ENCODE peak calls at places on chromosomes 13 and 19, in six cellular contexts. J, Z, A, N, E and B are unnamed samples.

GRCh38 chr19:8340341-8341096 is 2.5 kb downstream of the KANK3 start:
- DNase-seq in J (no peak), Z (no peak), A (peak; percentile 65), N (no peak), E (peak; percentile 37), B (peak; percentile 95)

GRCh38 chr19:7873304-7874079 is 698 bp downstream of the PRR36 start:
- DNase-seq in J (no peak), A (no peak), E (no peak), N (no peak), Z (no peak), B (no peak)

GRCh38 chr13:71871180-71871754 is 4.3 kb upstream of the DACH1 start:
- DNase-seq in N (no peak), Z (no peak), J (no peak), A (no peak), E (no peak), B (no peak)

GRCh38 chr19:952680-953500 is 27.1 kb downstream of the ARID3A start:
- DNase-seq in E (no peak), A (no peak), J (no peak), N (peak; percentile 95), Z (no peak), B (no peak)

GRCh38 chr19:38148337-38148736 is 75.7 kb downstream of the DPF1 start:
- DNase-seq in Z (peak; percentile 76), N (no peak), A (no peak), E (no peak), J (no peak), B (no peak)

GRCh38 chr13:66546534-66547379 is 683.4 kb downstream of the PCDH9 start:
- DNase-seq in J (no peak), A (no peak), E (no peak), N (no peak), Z (no peak), B (no peak)

GRCh38 chr19:33219261-33219812 is 6.3 kb downstream of the SLC7A10 start:
- DNase-seq in Z (no peak), J (no peak), N (no peak), A (no peak), E (no peak), B (no peak)

GRCh38 chr13:21822029-21822428 is 151.2 kb downstream of the FGF9 start:
- DNase-seq in A (no peak), E (no peak), N (no peak), Z (no peak), J (no peak), B (no peak)

GRCh38 chr19:1591421-1592022 is 1.1 kb downstream of the MBD3 start:
- DNase-seq in A (peak; percentile 57), J (no peak), Z (no peak), N (no peak), E (no peak), B (no peak)

DNA sequence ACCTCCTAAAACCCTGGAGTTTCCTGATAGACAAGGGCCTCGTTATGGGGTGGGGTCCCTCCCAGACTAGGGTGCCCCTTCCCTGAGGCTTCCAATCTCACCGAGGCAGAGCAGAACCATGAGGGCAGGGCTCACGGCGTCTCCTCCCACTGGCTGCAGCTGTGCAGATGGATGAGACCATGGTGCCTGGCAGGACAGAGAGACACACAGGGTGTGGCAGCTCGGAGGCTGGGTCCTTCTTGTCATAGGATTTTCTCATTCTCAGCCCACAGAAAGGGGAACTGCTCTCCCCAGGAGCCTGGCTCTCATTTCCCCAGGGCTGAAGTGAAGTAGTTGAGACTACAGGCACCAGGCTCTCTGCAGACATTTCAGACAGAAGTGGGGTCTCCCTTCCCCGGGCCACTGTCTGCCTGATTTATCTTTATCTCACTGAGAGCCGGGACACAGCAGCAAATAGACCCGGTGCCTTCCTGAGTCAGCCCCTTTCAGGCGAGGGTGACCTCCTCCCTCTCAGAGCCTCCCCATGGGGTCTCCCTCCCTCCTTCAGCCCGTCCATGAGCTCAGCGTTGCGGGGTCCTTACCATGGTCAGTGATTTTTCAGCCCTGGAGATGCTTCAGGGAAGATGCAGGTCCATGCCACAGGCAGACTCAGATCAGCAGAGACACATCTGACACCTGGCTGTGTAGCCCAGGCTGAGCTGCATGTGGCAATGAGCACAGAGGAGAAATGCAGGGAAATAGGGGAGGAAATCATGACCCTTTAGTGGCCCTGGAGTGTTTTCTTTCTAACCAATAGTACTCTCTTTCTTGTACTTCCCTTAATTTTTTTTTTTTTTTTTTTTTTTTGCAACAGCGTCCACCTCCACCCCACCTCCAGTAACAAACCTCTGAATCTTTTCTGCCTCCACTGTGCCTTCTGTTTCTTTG is at the start of gene LILRA5:
- DNase-seq in E (no peak), J (no peak), N (no peak), A (no peak), Z (no peak), B (no peak)
- TF ChIP-seq POLR2AphosphoS5 in E (no peak), J (no peak), N (no peak), A (no peak), Z (no peak), B (no peak)

GRCh38 chr13:25217023-25217909 is 45.2 kb upstream of the AMER2 start:
- DNase-seq in J (no peak), N (no peak), E (no peak), A (no peak), Z (no peak), B (no peak)
- TF ChIP-seq EP300 in J (no peak), N (no peak), E (no peak), A (no peak), Z (no peak), B (no peak)

GRCh38 chr19:3178377-3178972 is at the start of gene S1PR4:
- DNase-seq in E (no peak), A (no peak), N (no peak), Z (no peak), J (no peak), B (no peak)
- H3K4me3 ChIP-seq in E (peak within 1 kb of the TSS; percentile 38), A (no peak within 1 kb of the TSS), N (no peak within 1 kb of the TSS), Z (peak within 1 kb of the TSS; percentile 14), J (no peak within 1 kb of the TSS), B (peak within 1 kb of the TSS; percentile 30)

GRCh38 chr19:18845961-18846360 is 14.2 kb downstream of the UPF1 start:
- DNase-seq in E (no peak), J (no peak), N (no peak), Z (no peak), A (peak; percentile 3), B (no peak)

GRCh38 chr19:18843960-18844359 is 12.2 kb downstream of the UPF1 start:
- DNase-seq in A (no peak), E (no peak), J (no peak), N (no peak), Z (no peak), B (no peak)

GRCh38 chr19:18842166-18842565 is 10.4 kb downstream of the UPF1 start:
- DNase-seq in A (peak; percentile 58), Z (no peak), J (no peak), E (no peak), N (no peak), B (no peak)

GRCh38 chr19:18846862-18847515 is 15.2 kb downstream of the UPF1 start:
- DNase-seq in A (peak; percentile 88), Z (peak; percentile 86), N (peak; percentile 54), E (peak; percentile 80), J (no peak), B (no peak)

DNA sequence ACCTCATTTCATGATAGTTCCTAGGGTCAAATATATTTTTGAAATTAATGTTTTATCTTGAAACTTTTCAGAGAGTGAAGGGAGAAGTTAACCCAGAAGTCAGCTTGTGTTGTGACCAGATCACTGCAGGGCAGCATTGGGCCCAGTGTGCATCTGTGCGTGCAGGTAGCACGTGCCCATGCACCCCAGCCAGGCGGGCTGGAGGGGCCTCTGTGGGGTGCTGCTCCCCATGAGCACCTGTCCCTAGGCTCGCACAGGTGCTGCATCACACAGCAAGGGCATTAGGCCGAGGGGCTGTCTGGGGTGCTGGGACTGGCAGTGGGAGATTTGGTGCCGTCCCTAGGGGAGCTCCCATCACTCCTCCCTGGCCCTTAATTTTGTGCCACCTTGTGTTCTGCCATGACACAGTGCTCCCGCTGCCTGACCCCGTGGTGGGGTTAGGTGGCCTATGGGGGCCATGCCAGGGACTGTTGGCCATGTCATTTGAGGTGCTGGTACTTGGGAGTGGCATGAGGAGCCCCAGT is 13.1 kb downstream of the UPF1 start:
- DNase-seq in E (no peak), Z (no peak), A (peak; percentile 2), J (no peak), N (no peak), B (no peak)
- TF ChIP-seq POLR2AphosphoS5 in E (no peak), Z (no peak), A (no peak), J (no peak), N (no peak), B (no peak)